ENCODE peak calls at places on chromosomes 5 and 9, in six cellular contexts. Z is tibial artery; Y is prostate gland; O is lower lobe of right lung; F is CD8-positive, alpha-beta T cell; Q is mesenchymal stem cell. J is an unnamed sample. For H3K4me1 and H3K36me3, the result is how much of the 10 kb centered on the place peaks cover.

GRCh38 chr5:61486476-61486875 is 154.4 kb downstream of the ZSWIM6 start:
- DNase-seq in Y (no peak), O (no peak), F (no peak), Q (no peak), Z (no peak), J (no peak)

GRCh38 chr9:135876936-135877335 is 30.4 kb downstream of the CAMSAP1 start:
- DNase-seq in Y (no peak), O (no peak), F (no peak), Z (no peak), Q (no peak), J (no peak)

GRCh38 chr9:136293476-136294077 is 10.3 kb downstream of the CCDC187 start:
- DNase-seq in O (no peak), Z (no peak), Y (no peak), Q (no peak), F (no peak), J (no peak)

GRCh38 chr5:86403190-86403589 is 214.6 kb upstream of the COX7C start:
- DNase-seq in O (no peak), Y (no peak), Q (no peak), Z (no peak), F (no peak), J (no peak)

GRCh38 chr9:125960631-125961030 is 213.5 kb downstream of the PBX3 start:
- DNase-seq in Z (no peak), Y (no peak), Q (no peak), O (no peak), F (no peak), J (no peak)

GRCh38 chr9:120659209-120659608 is 55.1 kb downstream of the MEGF9 start:
- DNase-seq in O (no peak), Y (no peak), Z (no peak), Q (no peak), F (no peak), J (no peak)

GRCh38 chr5:112923988-112924387 is 2.0 kb upstream of the REEP5 start:
- DNase-seq in O (no peak), F (no peak), Q (no peak), Y (no peak), Z (no peak), J (no peak)

GRCh38 chr5:174204914-174205313 is 159.4 kb downstream of the NSG2 start:
- DNase-seq in Y (no peak), Z (no peak), O (no peak), F (no peak), Q (no peak), J (peak)

GRCh38 chr5:159174511-159175168 is 34.7 kb downstream of the RNF145 start:
- DNase-seq in Y (no peak), Z (no peak), O (no peak), F (no peak), Q (peak), J (no peak)

GRCh38 chr5:136014049-136014516 is 14.7 kb upstream of the TGFBI start:
- DNase-seq in Z (peak), Q (peak), O (peak), Y (no peak), F (no peak), J (no peak)

GRCh38 chr5:136014976-136015375 is 13.8 kb upstream of the TGFBI start:
- DNase-seq in F (no peak), Z (no peak), Q (no peak), O (no peak), Y (no peak), J (no peak)

GRCh38 chr5:136011427-136012001 is 17.3 kb upstream of the TGFBI start:
- DNase-seq in O (no peak), Q (peak), Z (no peak), Y (no peak), F (no peak), J (no peak)

GRCh38 chr5:136013559-136013958 is 15.2 kb upstream of the TGFBI start:
- DNase-seq in Z (no peak), Q (peak), F (no peak), Y (no peak), O (no peak), J (no peak)

GRCh38 chr5:136012041-136012804 is 16.6 kb upstream of the TGFBI start:
- DNase-seq in Q (peak), Y (no peak), O (no peak), F (no peak), Z (no peak), J (no peak)
- H3K27ac ChIP-seq in Q (peak), Y (no peak), O (peak), F (no peak), Z (no peak), J (no peak)

DNA sequence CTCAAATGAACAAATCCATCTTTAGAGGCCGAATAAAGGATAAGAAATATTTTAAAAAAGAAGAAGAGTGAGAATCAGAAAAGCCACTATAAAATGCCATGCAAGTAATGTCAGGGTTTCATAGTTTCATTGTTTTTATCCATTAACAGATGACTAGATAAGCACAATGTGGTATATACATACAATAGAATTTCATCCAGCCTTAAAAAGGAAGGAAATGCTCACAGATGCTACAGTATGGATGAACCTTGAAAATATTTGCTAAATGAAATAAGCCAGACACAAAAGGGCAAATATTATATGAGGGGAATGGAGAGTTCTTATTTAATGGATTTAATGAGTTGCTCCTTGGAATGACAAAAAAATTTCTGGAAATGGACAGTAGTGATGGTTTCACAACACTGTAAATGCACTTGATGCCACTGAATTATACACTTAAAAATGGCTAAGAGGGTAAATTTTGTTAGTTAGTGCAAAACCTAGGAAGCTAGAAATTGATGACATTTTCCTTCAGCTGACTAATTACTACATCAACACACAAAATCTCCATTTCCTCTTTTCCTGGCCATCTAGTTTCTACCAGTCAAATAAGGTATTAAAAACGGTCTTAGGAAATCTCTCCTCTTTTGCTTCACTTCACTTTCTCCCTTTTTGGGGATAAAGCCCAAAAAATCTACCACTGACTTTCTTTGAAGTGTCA is 86.7 kb downstream of the GNA14 start:
- DNase-seq in F (no peak), Z (no peak), Q (no peak), Y (no peak), O (no peak), J (no peak)
- H3K4me1 ChIP-seq in F (under half), Z (under half), Q (under half), Y (under half), O (under half), J (under half)

GRCh38 chr5:114123654-114124053 is 238.2 kb upstream of the KCNN2 start:
- DNase-seq in Z (no peak), Q (no peak), Y (no peak), O (no peak), F (no peak), J (no peak)
- H3K36me3 ChIP-seq in Z (under half), Q (under half), Y (under half), O (under half), F (under half), J (under half)

GRCh38 chr5:52863715-52864114 is 76.0 kb downstream of the ITGA1 start:
- DNase-seq in Q (no peak), Y (no peak), Z (no peak), F (no peak), O (no peak), J (no peak)
- H3K27ac ChIP-seq in Q (peak), Y (no peak), Z (peak), F (no peak), O (peak), J (no peak)

DNA sequence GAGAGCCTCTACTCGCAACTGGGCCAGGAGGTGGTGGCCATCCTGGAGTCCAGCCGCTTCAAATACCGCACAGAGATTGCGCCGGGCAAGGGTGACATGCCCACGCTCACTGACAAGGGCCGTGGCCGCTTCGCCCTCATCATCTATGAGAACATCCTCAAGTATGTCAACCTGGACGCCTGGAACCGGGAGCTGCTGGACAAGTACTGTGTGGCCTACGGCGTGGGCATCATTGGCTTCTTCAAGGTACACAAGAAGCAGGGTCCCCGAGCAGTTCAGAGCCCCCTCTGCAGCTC is 13.5 kb downstream of the NDST1 start:
- DNase-seq in Z (no peak), Q (no peak), Y (no peak), F (no peak), O (no peak), J (no peak)
- H3K4me1 ChIP-seq in Z (under half), Q (half or more), Y (under half), F (under half), O (half or more), J (under half)